ENCODE peak calls at places on chromosomes 6 and 20, in four cellular contexts. K, E, Z and P are unnamed samples.

GRCh38 chr20:44734938-44735337 is 10.7 kb upstream of the KCNK15 start:
- DNase-seq in E (peak; percentile 73), Z (no peak), K (no peak), P (no peak)

GRCh38 chr6:33759887-33760629 is 13.4 kb upstream of the IP6K3 start:
- DNase-seq in K (peak; percentile 7), Z (no peak), E (no peak), P (no peak)

GRCh38 chr6:131949909-131950766 is 1.0 kb downstream of the CCN2 start:
- DNase-seq in E (peak; percentile 61), Z (peak; percentile 74), K (peak; percentile 57), P (peak; percentile 69)

GRCh38 chr20:57374931-57375651 is 16.1 kb upstream of the RBM38 start:
- DNase-seq in K (no peak), Z (no peak), E (no peak), P (no peak)

GRCh38 chr6:162443101-162443500 is 284.5 kb downstream of the PRKN start:
- DNase-seq in K (no peak), Z (no peak), E (no peak), P (no peak)

GRCh38 chr20:8291873-8292272 is 159.8 kb downstream of the PLCB1 start:
- DNase-seq in Z (no peak), E (peak; percentile 12), K (no peak), P (no peak)

GRCh38 chr6:33744001-33744848 is 2.5 kb downstream of the IP6K3 start:
- DNase-seq in Z (peak; percentile 90), K (peak; percentile 91), E (peak; percentile 86), P (peak; percentile 79)

GRCh38 chr20:54467622-54468021 is 7.8 kb upstream of the DOK5 start:
- DNase-seq in E (no peak), Z (no peak), K (no peak), P (no peak)

GRCh38 chr6:145235207-145235606 is 500.1 kb downstream of the EPM2A start:
- DNase-seq in K (no peak), E (no peak), Z (no peak), P (no peak)

GRCh38 chr6:106275692-106276091 is 49.9 kb downstream of the ATG5 start:
- DNase-seq in E (peak; percentile 47), Z (no peak), K (no peak), P (no peak)

GRCh38 chr6:111573118-111573883 is 32.4 kb downstream of the TRAF3IP2 start:
- DNase-seq in K (no peak), Z (no peak), E (no peak), P (no peak)

GRCh38 chr6:108526739-108527174 is 34.0 kb upstream of the FOXO3 start:
- DNase-seq in K (no peak), E (peak; percentile 41), Z (peak; percentile 64), P (no peak)

GRCh38 chr6:2228392-2228791 is 17.0 kb downstream of the GMDS start:
- DNase-seq in Z (no peak), E (no peak), K (no peak), P (no peak)

GRCh38 chr6:10565913-10566312 is 44.8 kb downstream of the GCNT2 start:
- DNase-seq in Z (no peak), K (no peak), E (no peak), P (no peak)